ENCODE peak calls at places on chromosomes 6 and 20, in six cellular contexts. O is adrenal gland, J is foreskin fibroblast, Y is immature natural killer cell, K is T1000, M is AG09309. R is an unnamed sample.

GRCh38 chr20:11249683-11250082 is 575.9 kb upstream of the JAG1 start:
- DNase-seq in O (no peak), J (no peak), Y (no peak), K (no peak), M (no peak), R (no peak)

GRCh38 chr6:112979830-112980229 is 632.7 kb downstream of the RFPL4B start:
- DNase-seq in O (no peak), J (peak), Y (no peak), K (peak), M (peak), R (no peak)

GRCh38 chr20:57835462-57836455 is 125.9 kb upstream of the PMEPA1 start:
- DNase-seq in O (no peak), J (no peak), Y (no peak), K (no peak), M (no peak), R (no peak)

GRCh38 chr6:152948150-152948768 is 34.6 kb downstream of the FBXO5 start:
- DNase-seq in O (no peak), J (peak), Y (peak), K (no peak), M (peak), R (no peak)

GRCh38 chr20:4490595-4491280 is 231.0 kb upstream of the PRND start:
- DNase-seq in O (no peak), J (peak), Y (no peak), K (no peak), M (no peak), R (no peak)

GRCh38 chr6:98335594-98335993 is 498.8 kb upstream of the POU3F2 start:
- DNase-seq in O (no peak), J (no peak), Y (no peak), K (no peak), M (no peak), R (no peak)

GRCh38 chr6:35955071-35955470 is 34.2 kb upstream of the SRPK1 start:
- DNase-seq in O (no peak), J (peak), Y (no peak), K (no peak), M (no peak), R (no peak)

GRCh38 chr20:25090492-25091429 is 8.8 kb upstream of the VSX1 start:
- DNase-seq in O (no peak), J (no peak), Y (peak), K (no peak), M (no peak), R (no peak)

GRCh38 chr20:14727485-14728170 is 390.2 kb upstream of the FLRT3 start:
- DNase-seq in O (no peak), J (no peak), Y (no peak), K (no peak), M (no peak), R (no peak)

GRCh38 chr20:51966296-51966971 is 164.1 kb upstream of the SALL4 start:
- DNase-seq in O (peak), J (peak), Y (peak), K (no peak), M (no peak), R (peak)

GRCh38 chr6:20582586-20583446 is 48.6 kb downstream of the CDKAL1 start:
- DNase-seq in O (no peak), J (no peak), Y (no peak), K (no peak), M (no peak), R (no peak)

GRCh38 chr6:33787954-33788693 is 806 bp downstream of the LEMD2 start:
- DNase-seq in O (peak), J (peak), Y (peak), K (no peak), M (no peak), R (peak)

GRCh38 chr6:32154514-32155161 is 697 bp downstream of the PPT2 start:
- DNase-seq in O (peak), J (peak), Y (peak), K (peak), M (no peak), R (peak)

GRCh38 chr6:26197736-26198625 is 110.8 kb downstream of the HFE start:
- DNase-seq in O (no peak), J (peak), Y (peak), K (no peak), M (no peak), R (no peak)

GRCh38 chr6:105179244-105180065 is at the start of gene POPDC3:
- DNase-seq in O (no peak), J (peak), Y (no peak), K (no peak), M (no peak), R (peak)

GRCh38 chr6:2749972-2750600 is 636 bp downstream of the MYLK4 start:
- DNase-seq in O (peak), J (peak), Y (peak), K (peak), M (no peak), R (no peak)

GRCh38 chr20:53813728-53814459 is 220.3 kb upstream of the ZNF217 start:
- DNase-seq in O (no peak), J (no peak), Y (no peak), K (no peak), M (no peak), R (no peak)

GRCh38 chr20:6767536-6768227 is at the start of gene BMP2:
- DNase-seq in O (peak), J (peak), Y (peak), K (peak), M (no peak), R (peak)

GRCh38 chr6:139676718-139677117 is 302.3 kb upstream of the CITED2 start:
- DNase-seq in O (no peak), J (no peak), Y (no peak), K (no peak), M (no peak), R (no peak)

GRCh38 chr20:57190536-57191265 is 75.7 kb downstream of the BMP7 start:
- DNase-seq in O (no peak), J (no peak), Y (no peak), K (no peak), M (no peak), R (no peak)

GRCh38 chr20:39333211-39333610 is 371.1 kb downstream of the DHX35 start:
- DNase-seq in O (no peak), J (no peak), Y (no peak), K (no peak), M (no peak), R (no peak)

GRCh38 chr6:4849214-4849613 is 73.0 kb downstream of the CDYL start:
- DNase-seq in O (no peak), J (no peak), Y (no peak), K (no peak), M (no peak), R (no peak)

GRCh38 chr6:11815231-11815630 is 36.6 kb upstream of the ADTRP start:
- DNase-seq in O (no peak), J (peak), Y (no peak), K (no peak), M (no peak), R (no peak)

GRCh38 chr20:3430376-3431069 is 23.1 kb upstream of the DNAAF9 start:
- DNase-seq in O (peak), J (no peak), Y (no peak), K (no peak), M (no peak), R (no peak)

GRCh38 chr20:16922834-16923233 is 174.7 kb downstream of the OTOR start:
- DNase-seq in O (no peak), J (peak), Y (no peak), K (no peak), M (peak), R (no peak)

GRCh38 chr6:94372229-94372628 is 952.9 kb upstream of the EPHA7 start:
- DNase-seq in O (no peak), J (no peak), Y (no peak), K (no peak), M (no peak), R (no peak)

GRCh38 chr20:45097485-45098095 is 3.3 kb downstream of the KCNS1 start:
- DNase-seq in O (no peak), J (peak), Y (peak), K (no peak), M (no peak), R (no peak)

GRCh38 chr20:14712302-14712739 is 374.9 kb upstream of the FLRT3 start:
- DNase-seq in O (no peak), J (peak), Y (no peak), K (no peak), M (no peak), R (no peak)

GRCh38 chr6:148831531-148831930 is 84.7 kb downstream of the UST start:
- DNase-seq in O (no peak), J (no peak), Y (no peak), K (no peak), M (peak), R (no peak)

GRCh38 chr20:19487420-19487819 is 270.6 kb upstream of the RIN2 start:
- DNase-seq in O (no peak), J (no peak), Y (no peak), K (no peak), M (no peak), R (no peak)

GRCh38 chr6:27177454-27178000 is 70.0 kb upstream of the PRSS16 start:
- DNase-seq in O (peak), J (peak), Y (peak), K (peak), M (no peak), R (peak)

GRCh38 chr6:166494757-166495486 is 91.6 kb downstream of the RAMACL start:
- DNase-seq in O (no peak), J (no peak), Y (no peak), K (no peak), M (no peak), R (no peak)

GRCh38 chr6:158772851-158773371 is 46.3 kb downstream of the EZR start:
- DNase-seq in O (no peak), J (peak), Y (no peak), K (no peak), M (peak), R (no peak)

GRCh38 chr20:52145587-52145986 is 46.0 kb downstream of the ZFP64 start:
- DNase-seq in O (no peak), J (no peak), Y (no peak), K (no peak), M (no peak), R (no peak)

GRCh38 chr6:134148566-134148965 is 96.1 kb upstream of the SLC2A12 start:
- DNase-seq in O (no peak), J (no peak), Y (no peak), K (no peak), M (no peak), R (no peak)

GRCh38 chr6:151067684-151068596 is 171.8 kb upstream of the AKAP12 start:
- DNase-seq in O (peak), J (peak), Y (no peak), K (peak), M (peak), R (no peak)

GRCh38 chr6:33095681-33096080 is 19.9 kb downstream of the HLA-DPB1 start:
- DNase-seq in O (no peak), J (peak), Y (no peak), K (no peak), M (no peak), R (no peak)

GRCh38 chr20:10381477-10381876 is 52.5 kb downstream of the MKKS start:
- DNase-seq in O (no peak), J (peak), Y (peak), K (no peak), M (no peak), R (no peak)

GRCh38 chr6:129671442-129672344 is 38.3 kb downstream of the ARHGAP18 start:
- DNase-seq in O (peak), J (no peak), Y (peak), K (no peak), M (no peak), R (no peak)

R was measured in heart left ventricle.